ENCODE peak calls at places on chromosome 22, in eight cellular contexts. N is T-helper 2 cell; F is B cell; H is neuronal stem cell; P is stimulated activated CD4-positive, alpha-beta T cell treated with anti-CD3 and anti-CD28 coated beads, Interleukin-1b, Interleukin-23, amount 100 ng/mL, for 4 hours; K is lower lobe of right lung; Y is NCI-H2171; T is GM10248. Z is an unnamed sample.

GRCh38 chr22:46057206-46057605 is 80.2 kb upstream of the WNT7B start:
- DNase-seq in Y (no peak), N (no peak), P (no peak), H (no peak), T (no peak), K (peak; percentile 39), F (no peak), Z (no peak)

GRCh38 chr22:21998595-21999247 is 16.1 kb upstream of the TOP3B start:
- DNase-seq in F (no peak), Y (no peak), P (no peak), H (no peak), T (no peak), K (no peak), N (no peak), Z (no peak)

GRCh38 chr22:31279327-31279669 is 13.0 kb downstream of the PIK3IP1 start:
- DNase-seq in T (no peak), K (no peak), F (no peak), Y (no peak), N (no peak), H (no peak), P (no peak), Z (no peak)

GRCh38 chr22:22753526-22754267 is 109.3 kb downstream of the GGTLC2 start:
- DNase-seq in F (peak; percentile 77), H (peak; percentile 31), P (peak; percentile 62), K (no peak), Y (peak; percentile 34), N (peak; percentile 67), T (peak; percentile 87), Z (peak; percentile 58)

GRCh38 chr22:29879738-29880137 is 3.2 kb upstream of the MTMR3 start:
- DNase-seq in K (no peak), F (no peak), Y (no peak), P (no peak), H (no peak), N (no peak), T (no peak), Z (peak; percentile 41)

GRCh38 chr22:40463017-40463631 is 92.7 kb downstream of the SGSM3 start:
- DNase-seq in K (no peak), Y (no peak), F (peak; percentile 62), T (peak; percentile 61), H (no peak), P (no peak), N (peak; percentile 24), Z (peak; percentile 40)

GRCh38 chr22:36362077-36362476 is 25.7 kb downstream of the MYH9 start:
- DNase-seq in N (no peak), H (no peak), P (no peak), K (no peak), F (no peak), T (no peak), Y (no peak), Z (peak; percentile 25)

GRCh38 chr22:36738416-36739020 is 35.0 kb upstream of the CACNG2 start:
- DNase-seq in T (no peak), P (no peak), H (no peak), K (no peak), Y (no peak), N (no peak), F (no peak), Z (no peak)

GRCh38 chr22:20430641-20431519 is 6.7 kb downstream of the SCARF2 start:
- DNase-seq in K (peak; percentile 70), H (peak; percentile 61), Y (peak; percentile 70), N (peak; percentile 46), T (no peak), P (peak; percentile 56), F (peak; percentile 89), Z (peak; percentile 56)

GRCh38 chr22:27416553-27417427 is 384.8 kb downstream of the MN1 start:
- DNase-seq in Y (peak; percentile 15), F (no peak), K (no peak), T (no peak), P (no peak), H (no peak), N (no peak), Z (peak; percentile 97)

GRCh38 chr22:22842085-22842484 is 45.5 kb upstream of the IGLL5 start:
- DNase-seq in K (no peak), H (no peak), T (no peak), Y (no peak), N (no peak), P (no peak), F (no peak), Z (no peak)

GRCh38 chr22:20621162-20621561 is 113.8 kb downstream of the MED15 start:
- DNase-seq in P (no peak), H (no peak), T (no peak), K (no peak), N (no peak), Y (no peak), F (no peak), Z (no peak)

GRCh38 chr22:39090426-39091064 is 6.5 kb upstream of the APOBEC3H start:
- DNase-seq in H (no peak), T (peak; percentile 41), N (peak; percentile 66), K (peak; percentile 60), P (peak; percentile 30), F (no peak), Y (no peak), Z (no peak)

GRCh38 chr22:50225200-50225969 is 19.4 kb downstream of the TUBGCP6 start:
- DNase-seq in Y (no peak), N (no peak), K (no peak), P (no peak), F (no peak), T (no peak), H (no peak), Z (no peak)

GRCh38 chr22:37758698-37759097 is 49.0 kb upstream of the GCAT start:
- DNase-seq in H (no peak), P (no peak), K (no peak), Y (no peak), N (no peak), T (no peak), F (no peak), Z (no peak)

GRCh38 chr22:17920145-17920605 is 104.2 kb downstream of the MICAL3 start:
- DNase-seq in K (no peak), P (no peak), F (peak; percentile 35), H (no peak), N (no peak), T (no peak), Y (no peak), Z (peak; percentile 78)

GRCh38 chr22:35330258-35330861 is 30.7 kb downstream of the TOM1 start:
- DNase-seq in T (no peak), Y (no peak), N (peak; percentile 36), P (peak; percentile 47), F (no peak), H (no peak), K (peak; percentile 87), Z (peak; percentile 53)

GRCh38 chr22:41286639-41287091 is 678 bp upstream of the RANGAP1 start:
- DNase-seq in Y (no peak), N (peak; percentile 24), F (peak; percentile 63), H (no peak), P (peak; percentile 22), K (no peak), T (no peak), Z (peak; percentile 86)

GRCh38 chr22:25060522-25061071 is 108.1 kb downstream of the KIAA1671 start:
- DNase-seq in F (no peak), H (no peak), T (no peak), K (no peak), Y (no peak), N (peak; percentile 24), P (no peak), Z (no peak)

GRCh38 chr22:46846154-46846831 is 83.8 kb downstream of the TBC1D22A start:
- DNase-seq in N (no peak), Y (no peak), P (no peak), H (no peak), T (no peak), K (no peak), F (no peak), Z (no peak)

GRCh38 chr22:26432619-26433311 is 3.7 kb downstream of the ASPHD2 start:
- DNase-seq in Y (no peak), P (no peak), F (peak; percentile 75), K (no peak), T (peak; percentile 34), H (no peak), N (no peak), Z (no peak)

GRCh38 chr22:33986954-33987353 is 66.7 kb upstream of the LARGE1 start:
- DNase-seq in N (no peak), T (no peak), F (no peak), K (no peak), P (no peak), Y (no peak), H (no peak), Z (no peak)

GRCh38 chr22:30309981-30310672 is 16.6 kb downstream of the TBC1D10A start:
- DNase-seq in T (peak; percentile 58), H (no peak), K (peak; percentile 71), P (no peak), N (no peak), F (no peak), Y (no peak), Z (no peak)

GRCh38 chr22:20440637-20441591 is 3.3 kb upstream of the SCARF2 start:
- DNase-seq in F (peak; percentile 44), K (peak; percentile 24), T (no peak), H (no peak), N (no peak), Y (no peak), P (no peak), Z (no peak)

GRCh38 chr22:38230108-38230825 is 28.5 kb downstream of the MAFF start:
- DNase-seq in K (peak; percentile 77), H (no peak), T (peak; percentile 74), F (no peak), Y (no peak), N (peak; percentile 10), P (no peak), Z (peak; percentile 66)